ENCODE peak calls at places on chromosomes 2 and 18, in six cellular contexts. One of them, this sample, is unnamed. For H3K4me1, the result is how much of the 10 kb centered on the place peaks cover.

GRCh38 chr2:67304300-67304890 is 92.7 kb upstream of the ETAA1 start:
- DNase-seq in GM23248: no peak
- DNase-seq in testis: no peak
- DNase-seq in colonic mucosa: no peak
- DNase-seq in cardiac muscle cell: no peak
- DNase-seq in gastrocnemius medialis: no peak
- DNase-seq in this sample: no peak

GRCh38 chr2:47334356-47335136 is 68.4 kb upstream of the MSH2 start:
- DNase-seq in GM23248: no peak
- DNase-seq in testis: no peak
- DNase-seq in colonic mucosa: no peak
- DNase-seq in cardiac muscle cell: no peak
- DNase-seq in gastrocnemius medialis: no peak
- DNase-seq in this sample: no peak

GRCh38 chr2:6788614-6789013 is 77.1 kb downstream of the CMPK2 start:
- DNase-seq in GM23248: no peak
- DNase-seq in testis: no peak
- DNase-seq in colonic mucosa: no peak
- DNase-seq in cardiac muscle cell: no peak
- DNase-seq in gastrocnemius medialis: no peak
- DNase-seq in this sample: no peak

GRCh38 chr18:57771183-57771582 is 31.9 kb downstream of the ATP8B1 start:
- DNase-seq in GM23248: no peak
- DNase-seq in testis: no peak
- DNase-seq in colonic mucosa: peak
- DNase-seq in cardiac muscle cell: no peak
- DNase-seq in gastrocnemius medialis: no peak
- DNase-seq in this sample: no peak

GRCh38 chr2:172107690-172108586 is 5.2 kb upstream of the DLX2 start:
- DNase-seq in GM23248: peak
- DNase-seq in testis: no peak
- DNase-seq in colonic mucosa: no peak
- DNase-seq in cardiac muscle cell: no peak
- DNase-seq in gastrocnemius medialis: no peak
- DNase-seq in this sample: no peak

GRCh38 chr2:238237441-238237840 is 2.4 kb downstream of the HES6 start:
- DNase-seq in GM23248: no peak
- DNase-seq in testis: no peak
- DNase-seq in colonic mucosa: no peak
- DNase-seq in cardiac muscle cell: no peak
- DNase-seq in gastrocnemius medialis: no peak
- DNase-seq in this sample: no peak

GRCh38 chr2:67871696-67872320 is 191.0 kb downstream of the C1D start:
- DNase-seq in GM23248: peak
- DNase-seq in testis: no peak
- DNase-seq in colonic mucosa: no peak
- DNase-seq in cardiac muscle cell: no peak
- DNase-seq in gastrocnemius medialis: no peak
- DNase-seq in this sample: peak

GRCh38 chr18:41396211-41396610 is 558.8 kb upstream of the PIK3C3 start:
- DNase-seq in GM23248: no peak
- DNase-seq in testis: no peak
- DNase-seq in colonic mucosa: no peak
- DNase-seq in cardiac muscle cell: no peak
- DNase-seq in gastrocnemius medialis: no peak
- DNase-seq in this sample: no peak

GRCh38 chr2:156005999-156006712 is 326.4 kb downstream of the NR4A2 start:
- DNase-seq in GM23248: peak
- DNase-seq in testis: peak
- DNase-seq in colonic mucosa: no peak
- DNase-seq in cardiac muscle cell: peak
- DNase-seq in gastrocnemius medialis: no peak
- DNase-seq in this sample: no peak

GRCh38 chr2:23585218-23585945 is 200.4 kb downstream of the KLHL29 start:
- DNase-seq in GM23248: no peak
- DNase-seq in testis: no peak
- DNase-seq in colonic mucosa: no peak
- DNase-seq in cardiac muscle cell: no peak
- DNase-seq in gastrocnemius medialis: no peak
- DNase-seq in this sample: peak

GRCh38 chr2:240887631-240888030 is 8.3 kb downstream of the MAB21L4 start:
- DNase-seq in GM23248: no peak
- DNase-seq in testis: no peak
- DNase-seq in colonic mucosa: no peak
- DNase-seq in cardiac muscle cell: no peak
- DNase-seq in gastrocnemius medialis: no peak
- DNase-seq in this sample: no peak

GRCh38 chr2:178072383-178073301 is at the start of gene PDE11A:
- DNase-seq in GM23248: peak
- DNase-seq in testis: peak
- DNase-seq in colonic mucosa: peak
- DNase-seq in cardiac muscle cell: peak
- DNase-seq in gastrocnemius medialis: peak
- DNase-seq in this sample: peak

GRCh38 chr2:47028846-47029560 is 113.4 kb upstream of the MCFD2 start:
- DNase-seq in GM23248: no peak
- DNase-seq in testis: no peak
- DNase-seq in colonic mucosa: no peak
- DNase-seq in cardiac muscle cell: no peak
- DNase-seq in gastrocnemius medialis: no peak
- DNase-seq in this sample: no peak

GRCh38 chr18:80009661-80010550 is 21.5 kb upstream of the TXNL4A start:
- DNase-seq in GM23248: peak
- DNase-seq in testis: peak
- DNase-seq in colonic mucosa: no peak
- DNase-seq in cardiac muscle cell: no peak
- DNase-seq in gastrocnemius medialis: peak
- DNase-seq in this sample: no peak

GRCh38 chr2:173990970-173991819 is 26.0 kb upstream of the SP3 start:
- DNase-seq in GM23248: peak
- DNase-seq in testis: peak
- DNase-seq in colonic mucosa: peak
- DNase-seq in cardiac muscle cell: no peak
- DNase-seq in gastrocnemius medialis: peak
- DNase-seq in this sample: peak

GRCh38 chr2:44268259-44268649 is 7.0 kb upstream of the SLC3A1 start:
- DNase-seq in GM23248: peak
- DNase-seq in testis: no peak
- DNase-seq in colonic mucosa: no peak
- DNase-seq in cardiac muscle cell: no peak
- DNase-seq in gastrocnemius medialis: no peak
- DNase-seq in this sample: peak

GRCh38 chr2:72083751-72084583 is 63.7 kb downstream of the CYP26B1 start:
- DNase-seq in GM23248: peak
- DNase-seq in testis: no peak
- DNase-seq in colonic mucosa: no peak
- DNase-seq in cardiac muscle cell: no peak
- DNase-seq in gastrocnemius medialis: no peak
- DNase-seq in this sample: no peak

GRCh38 chr2:183243760-183244159 is 119.5 kb downstream of the NUP35 start:
- DNase-seq in GM23248: no peak
- DNase-seq in testis: no peak
- DNase-seq in colonic mucosa: no peak
- DNase-seq in cardiac muscle cell: no peak
- DNase-seq in gastrocnemius medialis: no peak
- DNase-seq in this sample: no peak

GRCh38 chr2:85312404-85312803 is 15.4 kb downstream of the TGOLN2 start:
- DNase-seq in GM23248: peak
- DNase-seq in testis: no peak
- DNase-seq in colonic mucosa: no peak
- DNase-seq in cardiac muscle cell: no peak
- DNase-seq in gastrocnemius medialis: no peak
- DNase-seq in this sample: no peak

GRCh38 chr2:113012436-113013335 is 7.4 kb downstream of the IL36A start:
- DNase-seq in GM23248: peak
- DNase-seq in testis: no peak
- DNase-seq in colonic mucosa: no peak
- DNase-seq in cardiac muscle cell: no peak
- DNase-seq in gastrocnemius medialis: no peak
- DNase-seq in this sample: no peak

GRCh38 chr2:174729797-174730529 is 34.3 kb downstream of the CHRNA1 start:
- DNase-seq in GM23248: peak
- DNase-seq in testis: peak
- DNase-seq in colonic mucosa: no peak
- DNase-seq in cardiac muscle cell: peak
- DNase-seq in gastrocnemius medialis: no peak
- DNase-seq in this sample: no peak

GRCh38 chr2:102621630-102622029 is 2.3 kb downstream of the SLC9A2 start:
- DNase-seq in GM23248: no peak
- DNase-seq in testis: no peak
- DNase-seq in colonic mucosa: no peak
- DNase-seq in cardiac muscle cell: no peak
- DNase-seq in gastrocnemius medialis: no peak
- DNase-seq in this sample: no peak

GRCh38 chr2:55431982-55432627 is 12.4 kb upstream of the CCDC88A start:
- DNase-seq in GM23248: peak
- DNase-seq in testis: no peak
- DNase-seq in colonic mucosa: no peak
- DNase-seq in cardiac muscle cell: no peak
- DNase-seq in gastrocnemius medialis: no peak
- DNase-seq in this sample: peak

GRCh38 chr2:111662771-111663470 is 221.1 kb downstream of the ANAPC1 start:
- DNase-seq in GM23248: peak
- DNase-seq in testis: no peak
- DNase-seq in colonic mucosa: peak
- DNase-seq in cardiac muscle cell: no peak
- DNase-seq in gastrocnemius medialis: no peak
- DNase-seq in this sample: no peak

GRCh38 chr2:6459138-6459537 is 406.6 kb downstream of the CMPK2 start:
- DNase-seq in GM23248: no peak
- DNase-seq in testis: no peak
- DNase-seq in colonic mucosa: no peak
- DNase-seq in cardiac muscle cell: no peak
- DNase-seq in gastrocnemius medialis: no peak
- DNase-seq in this sample: no peak

GRCh38 chr2:203804766-203805484 is 62.6 kb upstream of the CTLA4 start:
- DNase-seq in GM23248: peak
- DNase-seq in testis: no peak
- DNase-seq in colonic mucosa: no peak
- DNase-seq in cardiac muscle cell: no peak
- DNase-seq in gastrocnemius medialis: no peak
- DNase-seq in this sample: no peak

GRCh38 chr2:53635681-53636080 is 131.9 kb upstream of the CHAC2 start:
- DNase-seq in GM23248: no peak
- DNase-seq in testis: no peak
- DNase-seq in colonic mucosa: no peak
- DNase-seq in cardiac muscle cell: no peak
- DNase-seq in gastrocnemius medialis: no peak
- DNase-seq in this sample: no peak

GRCh38 chr18:79489048-79489899 is 93.5 kb downstream of the NFATC1 start:
- DNase-seq in GM23248: no peak
- DNase-seq in testis: no peak
- DNase-seq in colonic mucosa: no peak
- DNase-seq in cardiac muscle cell: no peak
- DNase-seq in gastrocnemius medialis: no peak
- DNase-seq in this sample: no peak

GRCh38 chr2:183192343-183192742 is 68.1 kb downstream of the NUP35 start:
- DNase-seq in GM23248: no peak
- DNase-seq in testis: no peak
- DNase-seq in colonic mucosa: no peak
- DNase-seq in cardiac muscle cell: no peak
- DNase-seq in gastrocnemius medialis: no peak
- DNase-seq in this sample: no peak

GRCh38 chr18:70468861-70469570 is 180.2 kb downstream of the SOCS6 start:
- DNase-seq in GM23248: no peak
- DNase-seq in testis: peak
- DNase-seq in colonic mucosa: no peak
- DNase-seq in cardiac muscle cell: no peak
- DNase-seq in gastrocnemius medialis: no peak
- DNase-seq in this sample: no peak

GRCh38 chr18:75112486-75113096 is 96.3 kb downstream of the PTGR3 start:
- DNase-seq in GM23248: no peak
- DNase-seq in testis: no peak
- DNase-seq in colonic mucosa: no peak
- DNase-seq in cardiac muscle cell: peak
- DNase-seq in gastrocnemius medialis: no peak
- DNase-seq in this sample: no peak
- H3K27ac ChIP-seq in GM23248: no peak
- H3K27ac ChIP-seq in testis: no peak
- H3K27ac ChIP-seq in colonic mucosa: no peak
- H3K27ac ChIP-seq in cardiac muscle cell: peak
- H3K27ac ChIP-seq in gastrocnemius medialis: no peak
- H3K27ac ChIP-seq in this sample: no peak

GRCh38 chr2:39922679-39923416 is 143.8 kb upstream of the THUMPD2 start:
- DNase-seq in GM23248: no peak
- DNase-seq in testis: no peak
- DNase-seq in colonic mucosa: no peak
- DNase-seq in cardiac muscle cell: no peak
- DNase-seq in gastrocnemius medialis: no peak
- DNase-seq in this sample: no peak
- H3K4me1 ChIP-seq in GM23248: under half
- H3K4me1 ChIP-seq in testis: under half
- H3K4me1 ChIP-seq in colonic mucosa: under half
- H3K4me1 ChIP-seq in cardiac muscle cell: under half
- H3K4me1 ChIP-seq in gastrocnemius medialis: under half
- H3K4me1 ChIP-seq in this sample: under half

DNA sequence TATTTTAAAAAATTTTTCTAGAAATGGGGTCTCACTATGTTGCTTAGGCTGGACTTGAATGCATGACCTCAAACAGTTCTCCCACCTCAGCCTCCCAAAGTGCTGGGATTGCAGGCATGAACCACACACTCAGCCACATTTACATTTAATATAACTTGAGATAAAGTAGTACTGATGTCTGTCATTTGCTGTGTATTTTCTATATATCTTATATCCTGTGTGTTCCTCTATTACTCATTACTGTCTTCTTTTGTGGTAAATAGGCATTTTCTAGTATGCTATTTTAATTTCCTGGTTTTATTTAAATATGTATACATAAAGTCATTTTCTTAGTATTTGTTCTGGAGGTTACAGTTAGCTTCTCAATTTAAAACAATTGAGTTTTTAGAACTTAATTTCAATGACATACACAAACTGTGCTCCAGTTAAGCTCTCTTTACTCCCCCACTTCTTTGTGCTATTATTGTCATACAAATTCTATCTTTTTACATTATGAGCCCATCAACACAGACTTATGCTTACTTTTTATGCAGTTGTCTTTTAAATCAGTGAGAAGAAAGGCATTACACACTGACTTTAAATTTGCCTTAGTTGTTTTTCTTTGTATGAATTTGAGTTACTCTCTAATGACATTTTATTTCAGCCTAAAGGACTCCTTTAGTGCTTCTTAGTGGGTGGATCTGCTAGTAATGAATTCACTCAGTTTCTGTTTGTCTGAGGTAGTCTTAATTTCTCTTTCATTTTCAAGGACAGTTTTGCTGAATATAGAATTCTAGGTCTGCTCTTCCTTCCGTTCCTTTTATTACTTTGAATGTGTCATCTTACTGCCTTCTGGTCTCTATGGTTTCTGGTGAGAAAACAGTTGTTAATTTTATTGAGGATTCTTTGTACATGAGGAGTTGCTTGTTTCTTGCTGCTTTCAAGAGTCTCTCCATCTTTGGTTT is 6.2 kb upstream of the INPP4A start:
- DNase-seq in GM23248: no peak
- DNase-seq in testis: no peak
- DNase-seq in colonic mucosa: no peak
- DNase-seq in cardiac muscle cell: no peak
- DNase-seq in gastrocnemius medialis: no peak
- DNase-seq in this sample: no peak
- H3K27ac ChIP-seq in GM23248: no peak
- H3K27ac ChIP-seq in testis: no peak
- H3K27ac ChIP-seq in colonic mucosa: no peak
- H3K27ac ChIP-seq in cardiac muscle cell: no peak
- H3K27ac ChIP-seq in gastrocnemius medialis: no peak
- H3K27ac ChIP-seq in this sample: no peak

GRCh38 chr2:231684314-231685223 is 23.8 kb upstream of the PTMA start:
- DNase-seq in GM23248: no peak
- DNase-seq in testis: no peak
- DNase-seq in colonic mucosa: no peak
- DNase-seq in cardiac muscle cell: no peak
- DNase-seq in gastrocnemius medialis: no peak
- DNase-seq in this sample: no peak
- H3K4me1 ChIP-seq in GM23248: under half
- H3K4me1 ChIP-seq in testis: under half
- H3K4me1 ChIP-seq in colonic mucosa: under half
- H3K4me1 ChIP-seq in cardiac muscle cell: under half
- H3K4me1 ChIP-seq in gastrocnemius medialis: under half
- H3K4me1 ChIP-seq in this sample: under half

This sample was measured in SJCRH30.